ENCODE peak calls at places on chromosomes 12 and 14, in four cellular contexts. J, W, E and T are unnamed samples. For H3K9me3, the result is how much of the 10 kb centered on the place peaks cover.

GRCh38 chr12:46372852-46373302 is 304 bp upstream of the SLC38A2 start:
- DNase-seq in J (no peak), W (no peak), E (no peak), T (no peak)

GRCh38 chr12:32583535-32583934 is 95.6 kb upstream of the DNM1L start:
- DNase-seq in J (no peak), W (no peak), E (no peak), T (no peak)

GRCh38 chr14:53531151-53531550 is 378.0 kb upstream of the DDHD1 start:
- DNase-seq in J (no peak), W (no peak), E (no peak), T (no peak)

GRCh38 chr12:25994901-25995625 is 36.6 kb downstream of the RASSF8 start:
- DNase-seq in J (no peak), W (no peak), E (no peak), T (no peak)

GRCh38 chr14:73266317-73266716 is 29.0 kb downstream of the PAPLN start:
- DNase-seq in J (no peak), W (no peak), E (no peak), T (no peak)

GRCh38 chr12:51127050-51127729 is 43.8 kb upstream of the CSRNP2 start:
- DNase-seq in J (no peak), W (no peak), E (no peak), T (no peak)

GRCh38 chr14:54291491-54292191 is 105.2 kb upstream of the CDKN3 start:
- DNase-seq in J (peak), W (peak), E (no peak), T (no peak)

GRCh38 chr12:53170876-53171724 is 9.4 kb upstream of the ZNF740 start:
- DNase-seq in J (no peak), W (no peak), E (no peak), T (no peak)

GRCh38 chr14:87712386-87713113 is 280.4 kb downstream of the GALC start:
- DNase-seq in J (no peak), W (no peak), E (no peak), T (no peak)

GRCh38 chr14:88955470-88955869 is 131.0 kb downstream of the TTC8 start:
- DNase-seq in J (no peak), W (no peak), E (no peak), T (no peak)

GRCh38 chr12:11906284-11906935 is 164.3 kb upstream of the BCL2L14 start:
- DNase-seq in J (no peak), W (no peak), E (no peak), T (no peak)

GRCh38 chr14:89621009-89621421 is 204.0 kb upstream of the FOXN3 start:
- DNase-seq in J (no peak), W (no peak), E (no peak), T (no peak)

GRCh38 chr12:77153706-77154105 is 88.3 kb upstream of the E2F7 start:
- DNase-seq in J (no peak), W (no peak), E (no peak), T (no peak)

GRCh38 chr14:105525861-105526780 is at the start of gene TMEM121:
- DNase-seq in J (no peak), W (peak), E (no peak), T (no peak)

GRCh38 chr14:75168586-75169335 is 7.7 kb downstream of the TMED10 start:
- DNase-seq in J (no peak), W (no peak), E (no peak), T (no peak)

GRCh38 chr14:64388533-64389243 is 535 bp downstream of the MTHFD1 start:
- DNase-seq in J (peak), W (peak), E (peak), T (no peak)

GRCh38 chr12:127381043-127381668 is 885.8 kb upstream of the TMEM132C start:
- DNase-seq in J (peak), W (peak), E (no peak), T (no peak)

GRCh38 chr12:64673490-64674169 is 63.3 kb downstream of the RASSF3 start:
- DNase-seq in J (peak), W (no peak), E (no peak), T (no peak)

GRCh38 chr12:53674977-53675700 is 744 bp downstream of the ATP5MC2 start:
- DNase-seq in J (no peak), W (no peak), E (no peak), T (no peak)

GRCh38 chr12:127941332-127941731 is 325.6 kb upstream of the TMEM132C start:
- DNase-seq in J (no peak), W (no peak), E (no peak), T (no peak)

GRCh38 chr14:76644875-76645518 is 116.3 kb upstream of the VASH1 start:
- DNase-seq in J (peak), W (peak), E (no peak), T (no peak)

GRCh38 chr12:121513464-121514183 is 67.2 kb downstream of the KDM2B start:
- DNase-seq in J (peak), W (peak), E (no peak), T (no peak)

GRCh38 chr12:62647586-62647985 is 181.0 kb downstream of the MON2 start:
- DNase-seq in J (no peak), W (no peak), E (no peak), T (no peak)

GRCh38 chr14:69615471-69616407 is 4.3 kb downstream of the SUSD6 start:
- DNase-seq in J (no peak), W (peak), E (no peak), T (peak)

GRCh38 chr14:72736348-72736747 is 157.6 kb downstream of the DPF3 start:
- DNase-seq in J (peak), W (no peak), E (peak), T (no peak)

GRCh38 chr12:70724444-70724843 is 87.2 kb upstream of the PTPRB start:
- DNase-seq in J (no peak), W (no peak), E (no peak), T (no peak)

GRCh38 chr12:104358353-104359003 is 54.9 kb downstream of the EID3 start:
- DNase-seq in J (peak), W (peak), E (no peak), T (peak)

GRCh38 chr12:83960767-83961166 is 951.8 kb downstream of the SLC6A15 start:
- DNase-seq in J (no peak), W (no peak), E (no peak), T (no peak)

GRCh38 chr12:47672068-47672467 is 33.8 kb downstream of the RPAP3 start:
- DNase-seq in J (no peak), W (no peak), E (no peak), T (no peak)

GRCh38 chr12:120971299-120972180 is 6.8 kb upstream of the HNF1A start:
- DNase-seq in J (peak), W (peak), E (no peak), T (no peak)

GRCh38 chr12:53059434-53060063 is 9.7 kb downstream of the TNS2 start:
- DNase-seq in J (no peak), W (no peak), E (peak), T (no peak)

GRCh38 chr12:50062733-50063452 is 5.5 kb downstream of the ASIC1 start:
- DNase-seq in J (no peak), W (no peak), E (no peak), T (no peak)

GRCh38 chr12:128339121-128339520 is 72.2 kb downstream of the TMEM132C start:
- DNase-seq in J (no peak), W (no peak), E (no peak), T (no peak)

GRCh38 chr14:65016461-65016860 is 29.8 kb downstream of the FNTB start:
- DNase-seq in J (no peak), W (no peak), E (no peak), T (no peak)

GRCh38 chr14:54177861-54178591 is 218.8 kb upstream of the CDKN3 start:
- DNase-seq in J (no peak), W (no peak), E (no peak), T (no peak)

DNA sequence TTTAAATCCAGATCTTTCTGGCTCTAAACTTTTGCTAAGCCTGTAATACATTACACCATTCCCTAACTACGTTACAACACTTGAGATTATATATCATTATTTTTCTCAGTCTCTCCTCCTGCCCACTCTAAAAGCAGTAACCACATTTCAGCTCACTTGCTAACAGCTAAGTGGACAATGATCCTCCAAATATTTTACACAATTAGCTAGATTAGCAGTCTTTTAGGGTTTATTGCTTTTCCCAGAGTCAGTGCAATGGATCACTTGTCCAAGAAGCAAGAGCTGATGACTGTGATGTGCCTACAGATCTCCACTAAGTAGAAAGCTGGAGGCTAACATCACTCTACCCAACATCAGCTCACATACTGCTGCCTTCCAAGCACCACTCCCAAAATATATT is 17.6 kb downstream of the CPNE8 start:
- DNase-seq in J (no peak), W (no peak), E (no peak), T (no peak)
- H3K9me3 ChIP-seq in J (under half), W (under half), E (under half), T (under half)

DNA sequence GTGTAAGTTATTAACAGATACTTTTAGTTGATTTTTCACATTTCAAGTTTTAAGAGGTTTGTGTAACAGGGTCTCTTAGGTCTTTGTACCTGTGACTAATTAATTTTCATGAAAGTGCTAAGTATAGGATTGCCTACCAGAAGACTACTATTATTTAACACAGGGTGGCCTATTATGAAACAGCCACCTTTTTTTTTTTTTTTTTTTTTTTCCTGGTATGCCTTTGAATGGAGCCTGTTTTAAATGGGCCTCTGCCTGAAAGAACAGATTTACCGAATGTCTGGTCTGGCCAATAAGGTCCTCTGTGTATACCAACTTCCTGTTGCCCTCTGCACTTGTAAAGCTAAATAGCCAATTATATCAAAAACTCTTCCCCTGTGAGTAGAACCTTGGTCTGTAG is 62.5 kb downstream of the SLC38A6 start:
- DNase-seq in J (peak), W (no peak), E (no peak), T (no peak)
- TF ChIP-seq POLR2A in J (no peak), W (no peak), E (no peak), T (no peak)

DNA sequence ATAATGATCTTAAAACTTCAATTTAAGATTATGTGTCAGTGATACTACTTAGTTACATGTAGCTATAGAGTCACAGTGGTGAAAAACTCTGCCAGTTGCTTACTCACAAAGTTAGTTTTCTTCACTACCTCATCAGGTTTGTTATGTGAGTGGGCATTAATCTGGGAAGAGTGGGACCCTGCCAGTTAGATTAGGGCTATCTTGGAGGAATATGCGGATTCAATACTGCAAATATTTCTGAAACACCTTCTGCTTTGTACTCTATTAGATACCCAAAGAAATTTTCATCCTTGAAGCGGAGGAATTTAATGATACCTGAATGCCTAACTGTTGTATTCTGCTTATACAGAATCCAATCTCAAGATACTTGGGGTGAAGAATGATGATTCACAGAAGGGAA is 25.1 kb downstream of the ZNF268 start:
- DNase-seq in J (no peak), W (no peak), E (no peak), T (no peak)
- H3K9me3 ChIP-seq in J (half or more), W (under half), E (half or more), T (half or more)

DNA sequence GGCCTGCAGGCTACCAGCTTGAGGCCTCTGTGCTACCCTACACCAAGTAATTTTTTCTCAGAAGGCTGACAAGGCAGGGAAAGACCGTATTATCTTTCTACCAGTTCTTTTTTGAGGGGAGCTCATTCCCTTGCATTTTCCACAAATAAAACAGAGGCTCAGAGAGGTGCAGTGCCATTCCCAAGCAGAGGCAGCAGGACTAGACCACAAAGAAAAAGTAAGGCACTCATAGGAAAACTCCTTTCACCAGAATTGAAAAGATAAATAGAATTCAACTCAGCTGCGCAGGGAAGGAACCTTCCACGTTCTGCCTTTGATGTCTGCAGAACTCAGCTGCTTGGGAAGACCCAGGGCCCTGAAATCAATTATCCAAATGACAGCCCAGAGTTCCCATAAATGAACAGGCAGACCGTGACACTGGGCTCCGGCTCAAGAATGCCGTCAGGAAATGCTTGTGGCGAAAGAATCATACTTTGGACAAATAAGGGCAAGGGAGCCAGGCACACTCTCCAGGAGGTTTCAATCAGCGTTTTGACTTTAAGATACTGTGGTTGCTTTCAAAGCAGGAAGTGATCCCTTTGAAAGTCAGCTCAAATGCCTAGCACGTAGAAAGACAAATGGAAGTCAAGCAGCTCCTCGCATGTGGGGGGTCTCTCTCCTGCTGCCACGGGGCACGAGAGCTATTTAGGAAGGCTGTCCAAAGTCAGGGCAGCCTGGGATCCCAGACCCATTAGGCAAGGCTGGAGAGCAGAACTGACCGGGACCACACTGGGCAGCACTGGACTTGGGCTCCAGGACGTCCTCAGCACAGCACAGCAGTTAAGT is 14.0 kb downstream of the KCTD10 start:
- DNase-seq in J (peak), W (peak), E (peak), T (peak)
- TF ChIP-seq POLR2A in J (no peak), W (peak), E (no peak), T (no peak)

GRCh38 chr12:34304546-34304945 is 282.2 kb downstream of the ALG10 start:
- DNase-seq in J (no peak), W (no peak), E (no peak), T (no peak)
- H3K9me3 ChIP-seq in J (under half), W (under half), E (under half), T (under half)

GRCh38 chr14:23085458-23085857 is 9.5 kb downstream of the ACIN1 start:
- DNase-seq in J (no peak), W (no peak), E (no peak), T (no peak)
- TF ChIP-seq POLR2A in J (no peak), W (no peak), E (no peak), T (no peak)